ENCODE peak calls at places on chromosomes 1 and 21, in seven cellular contexts. E is heart left ventricle; J is OCI-LY7; D is dorsolateral prefrontal cortex; N is mammary epithelial cell; V is CD8-positive, alpha-beta T cell; U is effector memory CD4-positive, alpha-beta T cell. W is an unnamed sample.

GRCh38 chr21:44867999-44868700 is 5.3 kb downstream of the PTTG1IP start:
- DNase-seq in E (no peak), J (no peak), D (no peak), N (no peak), V (no peak), U (peak; percentile 56), W (peak; percentile 66)

GRCh38 chr1:3003039-3003940 is 18.0 kb upstream of the ACTRT2 start:
- DNase-seq in E (peak; percentile 19), J (no peak), D (no peak), N (no peak), V (no peak), U (no peak), W (no peak)

GRCh38 chr1:158035976-158036583 is 42.6 kb downstream of the KIRREL1 start:
- DNase-seq in E (no peak), J (peak; percentile 30), D (no peak), N (peak; percentile 24), V (no peak), U (no peak), W (no peak)

GRCh38 chr1:85220756-85221166 is 19.9 kb upstream of the SYDE2 start:
- DNase-seq in E (no peak), J (no peak), D (no peak), N (no peak), V (no peak), U (no peak), W (no peak)

GRCh38 chr1:56578963-56579875 is at the start of gene PLPP3:
- DNase-seq in E (peak; percentile 93), J (peak; percentile 69), D (peak; percentile 72), N (peak; percentile 85), V (no peak), U (no peak), W (no peak)

GRCh38 chr21:45947296-45947695 is 34.3 kb upstream of the COL6A1 start:
- DNase-seq in E (no peak), J (no peak), D (no peak), N (no peak), V (no peak), U (no peak), W (no peak)

GRCh38 chr1:58815680-58816071 is 31.8 kb upstream of the JUN start:
- DNase-seq in E (no peak), J (peak; percentile 42), D (no peak), N (peak; percentile 58), V (no peak), U (no peak), W (no peak)

GRCh38 chr1:154966111-154966510 is 4.4 kb downstream of the SHC1 start:
- DNase-seq in E (no peak), J (no peak), D (no peak), N (no peak), V (no peak), U (no peak), W (no peak)

GRCh38 chr1:24964811-24965570 is 34.9 kb upstream of the RUNX3 start:
- DNase-seq in E (no peak), J (peak; percentile 91), D (no peak), N (no peak), V (peak; percentile 80), U (peak; percentile 86), W (peak; percentile 98)

GRCh38 chr1:151419819-151420218 is 20.4 kb downstream of the PSMB4 start:
- DNase-seq in E (no peak), J (no peak), D (no peak), N (no peak), V (no peak), U (no peak), W (no peak)

GRCh38 chr1:28139033-28139712 is 37.3 kb downstream of the PTAFR start:
- DNase-seq in E (no peak), J (no peak), D (no peak), N (peak; percentile 52), V (no peak), U (no peak), W (no peak)

GRCh38 chr1:22096036-22096435 is 43.5 kb downstream of the CDC42 start:
- DNase-seq in E (no peak), J (no peak), D (no peak), N (no peak), V (no peak), U (no peak), W (no peak)

GRCh38 chr1:4084053-4084431 is 184.0 kb upstream of the C1orf174 start:
- DNase-seq in E (no peak), J (no peak), D (no peak), N (no peak), V (no peak), U (no peak), W (no peak)

GRCh38 chr1:182687361-182687760 is 3.0 kb upstream of the RGS8 start:
- DNase-seq in E (no peak), J (no peak), D (no peak), N (peak; percentile 26), V (no peak), U (no peak), W (no peak)

GRCh38 chr1:168551688-168552087 is 7.9 kb upstream of the XCL2 start:
- DNase-seq in E (no peak), J (no peak), D (no peak), N (no peak), V (no peak), U (no peak), W (no peak)

GRCh38 chr1:169586395-169587255 is at the start of gene F5:
- DNase-seq in E (peak; percentile 88), J (peak; percentile 44), D (peak; percentile 80), N (peak; percentile 64), V (peak; percentile 60), U (peak; percentile 57), W (peak; percentile 62)

GRCh38 chr1:156126701-156127534 is 12.4 kb downstream of the LMNA start:
- DNase-seq in E (peak; percentile 82), J (peak; percentile 43), D (no peak), N (peak; percentile 95), V (peak; percentile 64), U (peak; percentile 80), W (peak; percentile 84)

GRCh38 chr1:50978144-50978851 is 8.3 kb downstream of the CDKN2C start:
- DNase-seq in E (peak; percentile 82), J (peak; percentile 69), D (peak; percentile 29), N (peak; percentile 54), V (peak; percentile 16), U (peak; percentile 15), W (peak; percentile 58)

GRCh38 chr1:244970236-244970652 is 105.9 kb upstream of the HNRNPU start:
- DNase-seq in E (peak; percentile 84), J (peak; percentile 80), D (no peak), N (peak; percentile 67), V (no peak), U (peak; percentile 63), W (peak; percentile 61)

GRCh38 chr1:228334954-228335353 is 71.7 kb downstream of the TRIM11 start:
- DNase-seq in E (no peak), J (no peak), D (no peak), N (no peak), V (no peak), U (no peak), W (peak; percentile 35)

GRCh38 chr1:30715216-30715615 is 8.2 kb downstream of the MATN1 start:
- DNase-seq in E (no peak), J (no peak), D (no peak), N (no peak), V (no peak), U (no peak), W (no peak)

GRCh38 chr1:67300561-67300960 is 7.1 kb upstream of the IL12RB2 start:
- DNase-seq in E (no peak), J (no peak), D (no peak), N (no peak), V (no peak), U (no peak), W (no peak)

GRCh38 chr1:8078176-8078671 is 52.1 kb upstream of the ERRFI1 start:
- DNase-seq in E (no peak), J (no peak), D (no peak), N (peak; percentile 95), V (no peak), U (no peak), W (no peak)

GRCh38 chr1:175844877-175845276 is 101.5 kb upstream of the TNR start:
- DNase-seq in E (no peak), J (no peak), D (no peak), N (no peak), V (no peak), U (no peak), W (no peak)

GRCh38 chr1:159468321-159468720 is 28.8 kb downstream of the OR10J1 start:
- DNase-seq in E (no peak), J (no peak), D (no peak), N (no peak), V (no peak), U (no peak), W (no peak)

GRCh38 chr1:85148524-85149250 is 52.1 kb downstream of the SYDE2 start:
- DNase-seq in E (peak; percentile 43), J (no peak), D (no peak), N (peak; percentile 4), V (no peak), U (no peak), W (no peak)

DNA sequence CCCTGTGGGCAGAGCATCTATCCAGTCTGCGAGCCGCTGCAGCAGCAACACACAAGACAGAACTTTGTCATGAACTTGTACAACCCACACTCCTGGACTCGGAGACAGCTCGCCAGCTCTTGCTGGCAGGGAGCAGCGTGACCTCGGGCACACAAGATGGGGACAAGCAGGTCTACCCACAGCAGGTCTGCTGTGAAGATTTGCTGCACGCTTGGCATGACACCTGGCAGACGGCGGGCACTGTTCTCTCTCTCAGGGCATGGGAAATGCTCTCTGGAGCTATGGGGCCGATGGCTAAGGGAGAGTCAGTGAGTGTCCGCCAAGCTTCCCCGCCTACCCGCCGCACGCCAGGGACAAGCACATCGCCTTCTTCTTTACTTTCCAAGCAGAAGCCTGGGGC is 90.0 kb downstream of the STUM start:
- DNase-seq in E (no peak), J (no peak), D (no peak), N (no peak), V (no peak), U (no peak), W (no peak)
- H3K27ac ChIP-seq in E (peak overlapping the region; percentile 61), J (no peak overlapping the region), D (peak overlapping the region; percentile 78), N (no peak overlapping the region), V (no peak overlapping the region), U (no peak overlapping the region), W (no peak overlapping the region)

GRCh38 chr1:94698759-94699502 is 121.2 kb upstream of the SLC44A3 start:
- DNase-seq in E (no peak), J (no peak), D (no peak), N (no peak), V (no peak), U (no peak), W (no peak)
- H3K27ac ChIP-seq in E (no peak overlapping the region), J (no peak overlapping the region), D (no peak overlapping the region), N (no peak overlapping the region), V (no peak overlapping the region), U (no peak overlapping the region), W (no peak overlapping the region)

DNA sequence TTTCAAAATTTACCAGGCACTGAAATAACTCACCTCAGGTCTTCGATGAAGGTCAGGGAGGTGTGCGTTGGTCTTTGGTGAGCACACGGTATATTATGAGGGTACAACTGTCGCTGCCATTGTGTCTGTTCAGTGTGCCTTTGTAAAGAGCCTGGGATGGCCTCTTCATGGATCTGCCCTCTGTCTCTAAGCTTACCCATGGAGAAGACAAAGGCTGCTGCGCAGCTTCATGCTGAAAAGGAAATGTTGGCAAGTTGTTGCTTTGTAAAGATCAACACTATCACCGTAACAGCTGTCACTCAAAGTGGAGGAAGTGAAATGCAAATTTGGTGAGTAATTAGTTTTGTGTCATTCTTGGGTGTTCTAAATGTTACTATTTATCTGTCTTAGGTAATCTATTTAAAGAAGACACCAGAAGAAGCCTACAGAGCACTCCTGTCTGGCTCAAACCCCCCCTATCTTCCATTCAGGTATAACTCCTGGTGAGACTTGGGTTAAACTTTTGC is 71.6 kb downstream of the CDC14A start:
- DNase-seq in E (no peak), J (no peak), D (no peak), N (no peak), V (no peak), U (peak; percentile 23), W (no peak)
- H3K27ac ChIP-seq in E (no peak overlapping the region), J (no peak overlapping the region), D (no peak overlapping the region), N (no peak overlapping the region), V (peak overlapping the region; percentile 2), U (peak overlapping the region; percentile 74), W (peak overlapping the region; percentile 66)

GRCh38 chr1:200738348-200738732 is 353 bp upstream of the CAMSAP2 start:
- DNase-seq in E (no peak), J (no peak), D (no peak), N (no peak), V (no peak), U (no peak), W (no peak)
- H3K27ac ChIP-seq in E (peak overlapping the region; percentile 99), J (peak overlapping the region; percentile 6), D (peak overlapping the region; percentile 88), N (peak overlapping the region; percentile 66), V (peak overlapping the region; percentile 11), U (peak overlapping the region; percentile 29), W (no peak overlapping the region)